ENCODE peak calls at places on chromosomes 5 and 9, in six cellular contexts. F is IMR-90, X is right lobe of liver, K is heart left ventricle, Z is HCT116, D is GM12878. G is an unnamed sample.

GRCh38 chr9:76022317-76022716 is 131.8 kb downstream of the PCSK5 start:
- ATAC-seq in F (no peak), K (no peak), X (no peak), Z (no peak), D (no peak), G (no peak)

GRCh38 chr5:138238034-138238433 is 24.9 kb upstream of the CDC23 start:
- ATAC-seq in X (no peak), Z (no peak), D (no peak), K (no peak), F (no peak), G (no peak)

GRCh38 chr9:14238044-14238443 is 75.9 kb downstream of the NFIB start:
- ATAC-seq in F (peak; percentile 35), D (no peak), Z (peak; percentile 85), X (peak; percentile 40), K (peak; percentile 75), G (no peak)

GRCh38 chr5:109354761-109355160 is 55.0 kb downstream of the PJA2 start:
- ATAC-seq in K (peak; percentile 29), F (no peak), X (peak; percentile 12), D (no peak), Z (no peak), G (no peak)

GRCh38 chr9:1298027-1298426 is 247.9 kb downstream of the DMRT2 start:
- ATAC-seq in X (no peak), Z (no peak), F (no peak), D (no peak), K (peak; percentile 71), G (no peak)

GRCh38 chr9:137022620-137023008 is 5.4 kb downstream of the ABCA2 start:
- ATAC-seq in D (no peak), Z (no peak), K (no peak), X (no peak), F (no peak), G (no peak)

GRCh38 chr9:1647776-1648175 is 367.4 kb upstream of the SMARCA2 start:
- ATAC-seq in X (no peak), Z (no peak), K (no peak), F (no peak), D (no peak), G (no peak)

GRCh38 chr5:11928909-11929308 is 24.7 kb upstream of the CTNND2 start:
- ATAC-seq in F (no peak), K (no peak), X (no peak), Z (no peak), D (no peak), G (no peak)

GRCh38 chr5:171806976-171807823 is 21.6 kb downstream of the SMIM23 start:
- ATAC-seq in Z (no peak), D (no peak), K (no peak), F (no peak), X (no peak), G (no peak)

GRCh38 chr5:122152266-122152900 is 23.0 kb downstream of the ZNF474 start:
- ATAC-seq in Z (no peak), X (no peak), F (no peak), K (no peak), D (no peak), G (no peak)

GRCh38 chr5:95835682-95836405 is 13.3 kb upstream of the GLRX start:
- ATAC-seq in X (peak; percentile 35), K (peak; percentile 18), D (peak; percentile 45), F (no peak), Z (no peak), G (no peak)

GRCh38 chr5:167730121-167730520 is 561.3 kb upstream of the WWC1 start:
- ATAC-seq in Z (no peak), X (no peak), D (no peak), F (peak; percentile 93), K (no peak), G (no peak)

GRCh38 chr5:112533315-112533867 is 114.3 kb upstream of the EPB41L4A start:
- ATAC-seq in K (no peak), Z (peak; percentile 53), F (no peak), X (peak; percentile 78), D (peak; percentile 82), G (no peak)

GRCh38 chr5:1118231-1118698 is 6.4 kb upstream of the SLC12A7 start:
- ATAC-seq in F (no peak), X (no peak), D (no peak), Z (peak; percentile 20), K (peak; percentile 38), G (peak; percentile 40)

GRCh38 chr9:107907261-107907660 is 417.7 kb upstream of the KLF4 start:
- ATAC-seq in K (peak; percentile 38), X (no peak), F (no peak), Z (no peak), D (no peak), G (peak; percentile 31)

GRCh38 chr5:150599917-150600511 is 40.4 kb upstream of the SYNPO start:
- ATAC-seq in Z (peak; percentile 47), F (peak; percentile 78), K (peak; percentile 60), X (peak; percentile 73), D (peak; percentile 24), G (peak; percentile 46)

GRCh38 chr5:74324556-74324955 is 316.0 kb downstream of the ENC1 start:
- ATAC-seq in X (no peak), K (no peak), F (no peak), Z (no peak), D (no peak), G (no peak)

GRCh38 chr5:669842-670395 is 23.2 kb downstream of the TPPP start:
- ATAC-seq in X (no peak), K (no peak), D (no peak), Z (no peak), F (no peak), G (no peak)

GRCh38 chr5:137610598-137610997 is 111.5 kb upstream of the SPOCK1 start:
- ATAC-seq in D (no peak), K (no peak), Z (no peak), F (no peak), X (no peak), G (no peak)

GRCh38 chr5:126527892-126528291 is 67.1 kb downstream of the ALDH7A1 start:
- ATAC-seq in X (no peak), K (no peak), Z (no peak), D (no peak), F (peak; percentile 68), G (no peak)

DNA sequence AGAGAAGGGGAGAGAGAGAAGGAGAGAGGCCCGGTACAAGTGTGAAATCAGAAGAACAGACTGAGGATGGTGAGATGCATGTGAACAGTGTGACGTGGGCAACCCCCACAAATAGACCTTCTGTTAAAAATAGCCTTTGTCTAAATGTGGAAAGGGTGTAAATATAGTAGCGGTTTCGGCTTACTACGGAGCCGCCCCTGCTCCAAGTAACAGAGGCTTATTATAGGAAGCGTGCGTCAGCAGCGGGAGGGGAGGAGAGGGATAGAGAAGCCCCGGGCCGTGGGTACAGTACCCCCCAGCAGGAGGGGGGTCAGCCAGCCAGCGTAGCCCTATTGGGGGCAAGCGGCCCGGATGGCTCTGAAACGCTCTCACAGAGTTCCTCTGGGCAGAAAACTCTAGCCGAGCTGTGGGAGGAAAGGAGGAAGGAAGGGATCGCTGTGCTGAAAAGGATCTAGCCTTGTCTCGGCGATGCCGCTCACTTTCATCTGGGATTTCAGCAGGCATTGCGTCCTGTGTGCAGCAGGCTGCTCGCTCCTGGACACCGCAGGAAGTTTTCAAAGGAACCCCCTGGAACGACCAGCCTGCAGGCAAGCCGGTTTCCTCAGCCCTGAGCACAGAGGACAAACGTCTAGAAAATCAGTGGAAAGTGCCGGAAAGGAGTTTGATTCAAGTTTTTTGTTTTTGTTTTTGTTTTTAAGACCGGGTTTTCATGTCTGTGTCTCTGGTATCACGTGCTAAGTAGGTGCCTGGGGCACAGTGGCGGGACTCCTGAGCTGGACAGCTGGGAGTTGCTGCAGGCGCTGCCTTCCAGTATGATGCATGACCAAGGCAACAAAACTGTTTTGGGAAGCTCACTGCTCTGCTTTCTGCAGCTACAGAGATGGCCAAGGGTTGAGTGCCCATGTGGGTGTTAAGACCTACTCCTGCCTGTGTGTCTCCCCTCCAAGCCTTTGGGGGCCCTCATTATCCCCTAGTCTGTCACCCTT is 146.6 kb downstream of the SEC61B start:
- ATAC-seq in F (peak; percentile 82), D (peak; percentile 84), X (peak; percentile 52), Z (no peak), K (peak; percentile 98), G (peak; percentile 74)
- TF ChIP-seq POLR2A in F (peak; percentile 11), D (no peak), X (no peak), Z (no peak), K (no peak), G (no peak)

GRCh38 chr9:34628656-34629491 is at the start of gene ARID3C:
- ATAC-seq in D (peak; percentile 67), F (peak; percentile 87), X (peak; percentile 75), K (peak; percentile 82), Z (peak; percentile 91), G (peak; percentile 81)

GRCh38 chr9:34630402-34631154 is 1.7 kb upstream of the ARID3C start:
- ATAC-seq in X (peak; percentile 78), D (no peak), Z (no peak), F (no peak), K (no peak), G (no peak)

GRCh38 chr9:34627716-34628655 is 880 bp downstream of the ARID3C start:
- ATAC-seq in Z (peak; percentile 1), K (no peak), F (no peak), X (no peak), D (no peak), G (no peak)

GRCh38 chr9:34633166-34633565 is 4.3 kb upstream of the ARID3C start:
- ATAC-seq in K (no peak), X (no peak), D (no peak), F (no peak), Z (no peak), G (no peak)

DNA sequence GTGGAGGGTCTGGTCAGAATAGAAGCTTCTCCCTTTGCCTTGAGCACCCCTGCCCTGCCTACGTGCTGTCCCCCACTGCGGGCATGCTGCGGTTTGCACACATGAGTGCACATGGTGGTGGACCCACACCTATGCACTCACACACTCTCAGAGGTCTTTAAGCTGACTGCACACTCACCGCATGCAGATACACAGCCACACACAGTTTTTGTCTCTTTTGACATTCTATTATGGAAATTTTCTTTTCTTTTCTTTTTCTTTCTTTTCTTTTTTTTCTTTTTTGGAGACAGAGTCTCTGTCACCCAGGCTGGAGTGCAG is 585 bp upstream of the ARID3C start:
- ATAC-seq in X (no peak), F (no peak), Z (no peak), K (no peak), D (no peak), G (no peak)
- H3K4me3 ChIP-seq in X (no peak overlapping the region), F (no peak overlapping the region), Z (no peak overlapping the region), K (no peak overlapping the region), D (peak overlapping the region; percentile 32), G (no peak overlapping the region)

GRCh38 chr5:55141945-55142690 is 17.9 kb upstream of the GPX8 start:
- ATAC-seq in K (no peak), Z (no peak), F (no peak), X (no peak), D (no peak), G (no peak)
- TF ChIP-seq CTCF in K (no peak), Z (no peak), F (no peak), X (no peak), D (no peak), G (no peak)

DNA sequence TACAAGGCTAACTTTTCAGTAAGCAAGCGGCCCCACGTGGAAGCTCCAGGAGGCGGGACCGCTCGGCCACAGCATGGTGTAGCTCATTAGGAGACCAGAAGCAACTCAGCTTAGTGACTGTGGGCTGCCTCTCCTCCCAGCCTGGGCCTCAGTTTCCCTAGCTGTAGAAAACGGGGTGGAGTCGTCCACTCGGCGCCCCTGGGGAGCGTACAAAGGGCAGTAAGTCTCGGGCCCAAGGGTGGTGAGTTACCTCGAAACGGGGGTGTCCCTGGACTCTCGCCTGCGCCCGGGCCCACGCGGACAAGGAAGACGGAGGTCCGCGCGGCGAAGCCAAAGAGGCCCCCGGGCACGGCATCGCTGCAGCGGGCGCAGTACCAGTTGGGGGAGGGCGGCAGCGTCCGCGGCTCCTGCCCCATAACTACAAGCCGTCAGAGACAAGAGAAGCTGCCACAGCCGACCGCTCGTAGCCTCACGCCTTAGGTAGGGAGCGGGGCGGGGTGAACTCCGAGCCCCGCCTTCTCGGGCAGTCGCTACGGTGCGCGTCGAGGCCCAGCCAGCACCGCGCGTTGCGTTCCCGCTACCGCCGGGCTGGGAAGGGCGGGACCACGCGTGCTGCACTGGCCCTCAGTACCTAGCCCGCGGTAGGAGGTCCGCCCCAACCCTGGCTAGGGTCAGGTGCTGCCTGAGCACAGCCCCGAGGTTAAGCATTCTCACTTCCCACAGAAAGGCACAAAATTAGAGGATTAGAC is at the start of gene GEMIN5:
- ATAC-seq in K (peak; percentile 95), X (peak; percentile 95), Z (peak; percentile 89), F (peak; percentile 95), D (peak; percentile 92), G (peak; percentile 95)
- TF ChIP-seq POLR2A in K (no peak), X (peak; percentile 36), Z (peak; percentile 64), F (no peak), D (peak; percentile 88), G (no peak)

G was measured in gastroesophageal sphincter.